ENCODE peak calls at places on chromosomes 7 and 10, in ten cellular contexts. One of them, this sample, is unnamed.

GRCh38 chr10:49435225-49435624 is 39.3 kb upstream of the DRGX start:
- DNase-seq in NCI-H748 treated with DMSO at 0.1 percent for 48 hours: no peak
- DNase-seq in stimulated activated CD8-positive, alpha-beta memory T cell treated with anti-CD3 and anti-CD28 coated beads, Interleukin-12 subunit alpha, Interleukin-12 subunit beta, amount 100 ng/mL, for 1 hour: no peak
- DNase-seq in B cell: no peak
- DNase-seq in osteocyte: no peak
- DNase-seq in NCI-H1092: no peak
- DNase-seq in nucleus accumbens: no peak
- DNase-seq in T1000: no peak
- DNase-seq in A172: no peak
- DNase-seq in CD8-positive, alpha-beta T cell: no peak
- DNase-seq in this sample: peak

GRCh38 chr10:46270086-46270811 is 16.5 kb upstream of the ANTXRL start:
- DNase-seq in NCI-H748 treated with DMSO at 0.1 percent for 48 hours: no peak
- DNase-seq in stimulated activated CD8-positive, alpha-beta memory T cell treated with anti-CD3 and anti-CD28 coated beads, Interleukin-12 subunit alpha, Interleukin-12 subunit beta, amount 100 ng/mL, for 1 hour: no peak
- DNase-seq in A172: no peak
- DNase-seq in B cell: peak
- DNase-seq in NCI-H1092: no peak
- DNase-seq in T1000: no peak
- DNase-seq in osteocyte: peak
- DNase-seq in CD8-positive, alpha-beta T cell: no peak
- DNase-seq in nucleus accumbens: no peak
- DNase-seq in this sample: no peak

GRCh38 chr7:135831451-135832220 is 83.0 kb upstream of the FAM180A start:
- DNase-seq in osteocyte: no peak
- DNase-seq in CD8-positive, alpha-beta T cell: no peak
- DNase-seq in NCI-H748 treated with DMSO at 0.1 percent for 48 hours: no peak
- DNase-seq in B cell: no peak
- DNase-seq in stimulated activated CD8-positive, alpha-beta memory T cell treated with anti-CD3 and anti-CD28 coated beads, Interleukin-12 subunit alpha, Interleukin-12 subunit beta, amount 100 ng/mL, for 1 hour: no peak
- DNase-seq in T1000: no peak
- DNase-seq in nucleus accumbens: no peak
- DNase-seq in NCI-H1092: no peak
- DNase-seq in A172: no peak
- DNase-seq in this sample: no peak

GRCh38 chr10:69573056-69573806 is at the start of gene NEUROG3:
- DNase-seq in NCI-H748 treated with DMSO at 0.1 percent for 48 hours: no peak
- DNase-seq in B cell: no peak
- DNase-seq in NCI-H1092: no peak
- DNase-seq in A172: no peak
- DNase-seq in nucleus accumbens: no peak
- DNase-seq in T1000: no peak
- DNase-seq in CD8-positive, alpha-beta T cell: no peak
- DNase-seq in osteocyte: no peak
- DNase-seq in stimulated activated CD8-positive, alpha-beta memory T cell treated with anti-CD3 and anti-CD28 coated beads, Interleukin-12 subunit alpha, Interleukin-12 subunit beta, amount 100 ng/mL, for 1 hour: no peak
- DNase-seq in this sample: peak

GRCh38 chr7:134701272-134701671 is 54.6 kb downstream of the BPGM start:
- DNase-seq in CD8-positive, alpha-beta T cell: peak
- DNase-seq in NCI-H1092: peak
- DNase-seq in nucleus accumbens: no peak
- DNase-seq in stimulated activated CD8-positive, alpha-beta memory T cell treated with anti-CD3 and anti-CD28 coated beads, Interleukin-12 subunit alpha, Interleukin-12 subunit beta, amount 100 ng/mL, for 1 hour: no peak
- DNase-seq in A172: peak
- DNase-seq in osteocyte: no peak
- DNase-seq in NCI-H748 treated with DMSO at 0.1 percent for 48 hours: no peak
- DNase-seq in T1000: no peak
- DNase-seq in B cell: peak
- DNase-seq in this sample: no peak

GRCh38 chr10:80480852-80481251 is 26.7 kb downstream of the TSPAN14 start:
- DNase-seq in T1000: no peak
- DNase-seq in stimulated activated CD8-positive, alpha-beta memory T cell treated with anti-CD3 and anti-CD28 coated beads, Interleukin-12 subunit alpha, Interleukin-12 subunit beta, amount 100 ng/mL, for 1 hour: no peak
- DNase-seq in A172: no peak
- DNase-seq in osteocyte: no peak
- DNase-seq in B cell: no peak
- DNase-seq in NCI-H748 treated with DMSO at 0.1 percent for 48 hours: no peak
- DNase-seq in CD8-positive, alpha-beta T cell: no peak
- DNase-seq in NCI-H1092: no peak
- DNase-seq in nucleus accumbens: no peak
- DNase-seq in this sample: no peak

GRCh38 chr7:129053938-129054437 is 923 bp downstream of the TNPO3 start:
- DNase-seq in B cell: no peak
- DNase-seq in CD8-positive, alpha-beta T cell: no peak
- DNase-seq in A172: no peak
- DNase-seq in T1000: no peak
- DNase-seq in osteocyte: no peak
- DNase-seq in stimulated activated CD8-positive, alpha-beta memory T cell treated with anti-CD3 and anti-CD28 coated beads, Interleukin-12 subunit alpha, Interleukin-12 subunit beta, amount 100 ng/mL, for 1 hour: no peak
- DNase-seq in nucleus accumbens: no peak
- DNase-seq in NCI-H748 treated with DMSO at 0.1 percent for 48 hours: no peak
- DNase-seq in NCI-H1092: no peak
- DNase-seq in this sample: no peak

GRCh38 chr7:1673581-1674102 is 3.6 kb downstream of the ELFN1 start:
- DNase-seq in B cell: no peak
- DNase-seq in T1000: no peak
- DNase-seq in NCI-H748 treated with DMSO at 0.1 percent for 48 hours: no peak
- DNase-seq in NCI-H1092: no peak
- DNase-seq in A172: no peak
- DNase-seq in CD8-positive, alpha-beta T cell: no peak
- DNase-seq in stimulated activated CD8-positive, alpha-beta memory T cell treated with anti-CD3 and anti-CD28 coated beads, Interleukin-12 subunit alpha, Interleukin-12 subunit beta, amount 100 ng/mL, for 1 hour: no peak
- DNase-seq in nucleus accumbens: no peak
- DNase-seq in osteocyte: no peak
- DNase-seq in this sample: no peak

GRCh38 chr7:70498633-70499032 is 633.3 kb upstream of the GALNT17 start:
- DNase-seq in NCI-H1092: peak
- DNase-seq in stimulated activated CD8-positive, alpha-beta memory T cell treated with anti-CD3 and anti-CD28 coated beads, Interleukin-12 subunit alpha, Interleukin-12 subunit beta, amount 100 ng/mL, for 1 hour: no peak
- DNase-seq in T1000: no peak
- DNase-seq in nucleus accumbens: no peak
- DNase-seq in B cell: no peak
- DNase-seq in NCI-H748 treated with DMSO at 0.1 percent for 48 hours: no peak
- DNase-seq in osteocyte: no peak
- DNase-seq in CD8-positive, alpha-beta T cell: no peak
- DNase-seq in A172: no peak
- DNase-seq in this sample: no peak

This sample was measured in NCI-H774.